ENCODE peak calls at places on chromosome 7, in five cellular contexts. One of them, this sample, is unnamed.
A peak's percentile ranks its signal among the peaks of the same experiment; 100 is the strongest.

GRCh38 chr7:120825576-120825975 is 32.4 kb downstream of the TSPAN12 start:
- DNase-seq in HS-5: no peak
- DNase-seq in A673: no peak
- DNase-seq in EL: no peak
- DNase-seq in AG10803: no peak
- DNase-seq in this sample: no peak

GRCh38 chr7:26863504-26864308 is 684 bp downstream of the SKAP2 start:
- DNase-seq in HS-5: no peak
- DNase-seq in A673: peak; percentile 14
- DNase-seq in EL: peak; percentile 29
- DNase-seq in AG10803: peak; percentile 53
- DNase-seq in this sample: peak; percentile 46

GRCh38 chr7:101940830-101941229 is 123.4 kb downstream of the CUX1 start:
- DNase-seq in HS-5: no peak
- DNase-seq in A673: no peak
- DNase-seq in EL: no peak
- DNase-seq in AG10803: no peak
- DNase-seq in this sample: no peak

GRCh38 chr7:50838675-50839377 is 56.1 kb upstream of the GRB10 start:
- DNase-seq in HS-5: no peak
- DNase-seq in A673: no peak
- DNase-seq in EL: peak; percentile 72
- DNase-seq in AG10803: peak; percentile 66
- DNase-seq in this sample: peak; percentile 91

GRCh38 chr7:109532262-109532992 is 962.8 kb downstream of the DNAJB9 start:
- DNase-seq in HS-5: no peak
- DNase-seq in A673: no peak
- DNase-seq in EL: no peak
- DNase-seq in AG10803: no peak
- DNase-seq in this sample: no peak

GRCh38 chr7:295155-296154 is 5.5 kb downstream of the FOXL3 start:
- DNase-seq in HS-5: no peak
- DNase-seq in A673: no peak
- DNase-seq in EL: no peak
- DNase-seq in AG10803: no peak
- DNase-seq in this sample: no peak

GRCh38 chr7:15602236-15602635 is 40.4 kb upstream of the AGMO start:
- DNase-seq in HS-5: no peak
- DNase-seq in A673: peak; percentile 25
- DNase-seq in EL: peak; percentile 10
- DNase-seq in AG10803: no peak
- DNase-seq in this sample: peak; percentile 12

GRCh38 chr7:4791101-4791737 is 15.8 kb downstream of the AP5Z1 start:
- DNase-seq in HS-5: no peak
- DNase-seq in A673: no peak
- DNase-seq in EL: no peak
- DNase-seq in AG10803: no peak
- DNase-seq in this sample: no peak

GRCh38 chr7:20121404-20121803 is 95.8 kb downstream of the MACC1 start:
- DNase-seq in HS-5: no peak
- DNase-seq in A673: no peak
- DNase-seq in EL: no peak
- DNase-seq in AG10803: no peak
- DNase-seq in this sample: no peak

GRCh38 chr7:154375956-154376355 is 323.8 kb downstream of the DPP6 start:
- DNase-seq in HS-5: no peak
- DNase-seq in A673: no peak
- DNase-seq in EL: no peak
- DNase-seq in AG10803: no peak
- DNase-seq in this sample: no peak

GRCh38 chr7:149293338-149293737 is 31.3 kb downstream of the ZNF783 start:
- DNase-seq in HS-5: no peak
- DNase-seq in A673: no peak
- DNase-seq in EL: no peak
- DNase-seq in AG10803: no peak
- DNase-seq in this sample: no peak

GRCh38 chr7:28956608-28957063 is 1.5 kb downstream of the TRIL start:
- DNase-seq in HS-5: no peak
- DNase-seq in A673: peak; percentile 81
- DNase-seq in EL: peak; percentile 36
- DNase-seq in AG10803: no peak
- DNase-seq in this sample: peak; percentile 18

GRCh38 chr7:108589874-108590273 is 20.2 kb downstream of the DNAJB9 start:
- DNase-seq in HS-5: no peak
- DNase-seq in A673: no peak
- DNase-seq in EL: no peak
- DNase-seq in AG10803: no peak
- DNase-seq in this sample: no peak

GRCh38 chr7:150335101-150335773 is 6.2 kb downstream of the RARRES2 start:
- DNase-seq in HS-5: no peak
- DNase-seq in A673: peak; percentile 17
- DNase-seq in EL: peak; percentile 38
- DNase-seq in AG10803: peak; percentile 86
- DNase-seq in this sample: peak; percentile 67

GRCh38 chr7:1843271-1843861 is 173.3 kb downstream of the ELFN1 start:
- DNase-seq in HS-5: no peak
- DNase-seq in A673: peak; percentile 67
- DNase-seq in EL: peak; percentile 52
- DNase-seq in AG10803: peak; percentile 36
- DNase-seq in this sample: no peak

GRCh38 chr7:115097175-115097671 is 175.3 kb downstream of the MDFIC start:
- DNase-seq in HS-5: peak; percentile 50
- DNase-seq in A673: peak; percentile 60
- DNase-seq in EL: peak; percentile 72
- DNase-seq in AG10803: peak; percentile 79
- DNase-seq in this sample: peak; percentile 47

GRCh38 chr7:26417911-26418413 is 126.3 kb downstream of the SNX10 start:
- DNase-seq in HS-5: no peak
- DNase-seq in A673: no peak
- DNase-seq in EL: no peak
- DNase-seq in AG10803: no peak
- DNase-seq in this sample: no peak

GRCh38 chr7:81447351-81447952 is 322.4 kb downstream of the HGF start:
- DNase-seq in HS-5: no peak
- DNase-seq in A673: peak; percentile 69
- DNase-seq in EL: peak; percentile 50
- DNase-seq in AG10803: peak; percentile 68
- DNase-seq in this sample: peak; percentile 83

GRCh38 chr7:94654764-94655561 is 970 bp downstream of the SGCE start:
- DNase-seq in HS-5: peak; percentile 40
- DNase-seq in A673: peak; percentile 65
- DNase-seq in EL: peak; percentile 74
- DNase-seq in AG10803: peak; percentile 77
- DNase-seq in this sample: peak; percentile 68

GRCh38 chr7:74009719-74010118 is 18.3 kb upstream of the ELN start:
- DNase-seq in HS-5: no peak
- DNase-seq in A673: no peak
- DNase-seq in EL: no peak
- DNase-seq in AG10803: no peak
- DNase-seq in this sample: no peak

GRCh38 chr7:30771859-30772429 is 727 bp downstream of the MINDY4 start:
- DNase-seq in HS-5: no peak
- DNase-seq in A673: peak; percentile 28
- DNase-seq in EL: peak; percentile 13
- DNase-seq in AG10803: no peak
- DNase-seq in this sample: no peak

GRCh38 chr7:67716729-67717128 is 720.1 kb downstream of the TYW1 start:
- DNase-seq in HS-5: no peak
- DNase-seq in A673: peak; percentile 37
- DNase-seq in EL: no peak
- DNase-seq in AG10803: no peak
- DNase-seq in this sample: no peak

GRCh38 chr7:122412886-122413285 is 108.3 kb upstream of the FEZF1 start:
- DNase-seq in HS-5: no peak
- DNase-seq in A673: peak; percentile 10
- DNase-seq in EL: peak; percentile 25
- DNase-seq in AG10803: peak; percentile 61
- DNase-seq in this sample: peak; percentile 94

GRCh38 chr7:27143950-27144798 is 693 bp upstream of the HOXA5 start:
- DNase-seq in HS-5: no peak
- DNase-seq in A673: no peak
- DNase-seq in EL: no peak
- DNase-seq in AG10803: no peak
- DNase-seq in this sample: no peak

GRCh38 chr7:47236480-47237208 is 345.3 kb downstream of the TNS3 start:
- DNase-seq in HS-5: no peak
- DNase-seq in A673: no peak
- DNase-seq in EL: no peak
- DNase-seq in AG10803: no peak
- DNase-seq in this sample: no peak

GRCh38 chr7:80098795-80099194 is 35.8 kb upstream of the GNAI1 start:
- DNase-seq in HS-5: no peak
- DNase-seq in A673: no peak
- DNase-seq in EL: no peak
- DNase-seq in AG10803: no peak
- DNase-seq in this sample: no peak

GRCh38 chr7:14332155-14332554 is 342.7 kb upstream of the ETV1 start:
- DNase-seq in HS-5: peak; percentile 56
- DNase-seq in A673: peak; percentile 4
- DNase-seq in EL: no peak
- DNase-seq in AG10803: peak; percentile 47
- DNase-seq in this sample: peak; percentile 60

This sample was measured in fibroblast of the aortic adventitia.